ENCODE peak calls at places on chromosomes 1 and 21, in nine cellular contexts. Y is hepatocyte, P is cardiac fibroblast, O is GM10248, I is breast epithelium, U is pancreas, S is GM12865, E is GM13976, G is GM23338. M is an unnamed sample.
A peak's percentile ranks its signal among the peaks of the same experiment; 100 is the strongest.

GRCh38 chr21:42038826-42039425 is 28.8 kb upstream of the ZBTB21 start:
- DNase-seq in Y (no peak), P (peak; percentile 5), O (no peak), I (no peak), U (no peak), S (no peak), E (no peak), G (no peak), M (no peak)

GRCh38 chr1:205442051-205442721 is 13.7 kb downstream of the BLACAT1 start:
- DNase-seq in Y (no peak), P (no peak), O (no peak), I (no peak), U (no peak), S (no peak), E (no peak), G (no peak), M (no peak)

GRCh38 chr1:18661404-18662285 is 31.0 kb downstream of the PAX7 start:
- DNase-seq in Y (no peak), P (no peak), O (no peak), I (no peak), U (no peak), S (no peak), E (no peak), G (no peak), M (no peak)

GRCh38 chr1:29441916-29442668 is 205.8 kb downstream of the PTPRU start:
- DNase-seq in Y (no peak), P (no peak), O (no peak), I (no peak), U (no peak), S (no peak), E (no peak), G (no peak), M (no peak)

GRCh38 chr1:151502035-151502728 is 9.0 kb upstream of the CGN start:
- DNase-seq in Y (no peak), P (no peak), O (no peak), I (no peak), U (no peak), S (no peak), E (no peak), G (no peak), M (no peak)

GRCh38 chr1:177854951-177855350 is 114.9 kb downstream of the SEC16B start:
- DNase-seq in Y (no peak), P (no peak), O (no peak), I (no peak), U (no peak), S (no peak), E (no peak), G (no peak), M (no peak)

GRCh38 chr21:36643374-36644250 is 55.3 kb upstream of the SIM2 start:
- DNase-seq in Y (no peak), P (peak; percentile 29), O (no peak), I (no peak), U (no peak), S (no peak), E (no peak), G (no peak), M (no peak)

GRCh38 chr1:228279722-228280105 is 71.9 kb downstream of the OBSCN start:
- DNase-seq in Y (no peak), P (no peak), O (no peak), I (no peak), U (no peak), S (no peak), E (no peak), G (no peak), M (peak; percentile 33)

GRCh38 chr1:201713093-201713810 is 115.7 kb upstream of the IPO9 start:
- DNase-seq in Y (peak; percentile 95), P (peak; percentile 99), O (no peak), I (peak; percentile 87), U (peak; percentile 96), S (no peak), E (no peak), G (no peak), M (no peak)

GRCh38 chr1:51189421-51190073 is 46.5 kb upstream of the RNF11 start:
- DNase-seq in Y (peak; percentile 82), P (peak; percentile 84), O (peak; percentile 71), I (no peak), U (no peak), S (peak; percentile 79), E (peak; percentile 73), G (peak; percentile 64), M (peak; percentile 52)

GRCh38 chr1:245873883-245874671 is 633.0 kb downstream of the SMYD3 start:
- DNase-seq in Y (no peak), P (peak; percentile 62), O (no peak), I (no peak), U (no peak), S (no peak), E (no peak), G (no peak), M (no peak)

GRCh38 chr1:37325010-37325409 is 149.4 kb upstream of the ZC3H12A start:
- DNase-seq in Y (no peak), P (no peak), O (no peak), I (no peak), U (no peak), S (no peak), E (no peak), G (no peak), M (no peak)

GRCh38 chr1:240691521-240692338 is 79.8 kb upstream of the GREM2 start:
- DNase-seq in Y (peak; percentile 75), P (peak; percentile 53), O (no peak), I (no peak), U (no peak), S (peak; percentile 3), E (no peak), G (peak; percentile 80), M (peak; percentile 45)

GRCh38 chr1:225906467-225906866 is 17.5 kb upstream of the LEFTY1 start:
- DNase-seq in Y (no peak), P (no peak), O (no peak), I (no peak), U (no peak), S (no peak), E (no peak), G (no peak), M (no peak)

GRCh38 chr1:65417729-65418128 is 2.7 kb upstream of the LEPR start:
- DNase-seq in Y (no peak), P (no peak), O (no peak), I (peak; percentile 59), U (no peak), S (no peak), E (no peak), G (peak; percentile 31), M (no peak)

GRCh38 chr1:57017201-57017600 is 51.4 kb upstream of the C8B start:
- DNase-seq in Y (no peak), P (peak; percentile 1), O (no peak), I (no peak), U (no peak), S (no peak), E (no peak), G (peak; percentile 9), M (no peak)

GRCh38 chr1:59401581-59401980 is 104.7 kb downstream of the FGGY start:
- DNase-seq in Y (no peak), P (peak; percentile 9), O (no peak), I (no peak), U (no peak), S (no peak), E (no peak), G (no peak), M (no peak)

GRCh38 chr1:206923009-206923960 is 1.5 kb upstream of the FCMR start:
- DNase-seq in Y (no peak), P (no peak), O (peak; percentile 80), I (no peak), U (no peak), S (peak; percentile 93), E (peak; percentile 75), G (no peak), M (no peak)

GRCh38 chr1:71593523-71593922 is 512.7 kb upstream of the ZRANB2 start:
- DNase-seq in Y (no peak), P (peak; percentile 27), O (no peak), I (no peak), U (no peak), S (peak; percentile 15), E (no peak), G (peak; percentile 46), M (no peak)
- TF ChIP-seq CTCF in Y (no peak), P (no peak), O (no peak), I (no peak), U (no peak), S (no peak), E (no peak), G (peak; percentile 52), M (no peak)

GRCh38 chr1:158793604-158794003 is 12.6 kb upstream of the OR6N2 start:
- DNase-seq in Y (no peak), P (no peak), O (no peak), I (no peak), U (no peak), S (peak; percentile 45), E (no peak), G (peak; percentile 68), M (no peak)
- TF ChIP-seq CTCF in Y (no peak), P (no peak), O (peak; percentile 31), I (no peak), U (no peak), S (peak; percentile 46), E (peak; percentile 41), G (peak; percentile 84), M (no peak)

DNA sequence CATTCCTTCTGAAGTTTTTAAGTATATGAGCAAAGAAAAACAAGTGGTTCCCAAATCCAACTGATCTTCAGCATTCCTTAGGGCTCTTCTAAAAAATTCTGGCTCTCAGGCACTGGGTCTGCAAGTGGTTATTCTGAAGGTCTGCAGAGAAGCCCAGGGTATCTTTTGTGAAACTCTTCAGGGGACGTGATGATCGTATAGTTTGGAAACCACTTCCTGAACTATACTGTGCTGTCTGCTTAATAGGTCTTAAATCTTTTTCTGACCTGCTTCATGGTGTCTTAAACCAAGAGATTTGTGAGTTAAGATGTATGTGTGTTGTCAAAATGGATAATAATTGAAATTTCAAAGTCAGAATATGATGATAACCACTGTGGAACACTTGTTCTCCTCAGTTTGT is 115.5 kb downstream of the LHX9 start:
- DNase-seq in Y (no peak), P (no peak), O (no peak), I (no peak), U (no peak), S (peak; percentile 18), E (no peak), G (no peak), M (no peak)
- TF ChIP-seq CTCF in Y (no peak), P (no peak), O (no peak), I (no peak), U (no peak), S (no peak), E (no peak), G (no peak), M (no peak)

DNA sequence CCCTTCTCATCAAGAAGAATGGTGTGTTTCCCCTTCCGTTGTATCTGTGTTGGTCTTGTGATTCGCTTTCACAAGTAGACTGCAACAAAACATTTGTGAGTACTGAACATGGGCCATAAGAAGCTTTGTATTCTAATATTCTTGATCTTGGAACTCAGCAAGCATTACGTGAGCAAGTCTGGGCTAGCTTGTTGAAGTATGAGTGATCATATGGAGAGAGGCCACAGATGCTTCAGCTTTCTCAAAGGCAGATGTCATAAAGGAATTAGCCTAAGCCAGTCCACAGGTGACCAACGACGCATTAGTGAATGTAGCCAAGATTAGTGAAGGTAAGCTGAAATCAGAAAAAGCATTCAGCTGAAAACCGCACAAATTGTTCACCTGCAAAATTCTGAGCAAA is 609.6 kb upstream of the NEGR1 start:
- DNase-seq in Y (no peak), P (no peak), O (no peak), I (no peak), U (no peak), S (no peak), E (no peak), G (no peak), M (no peak)
- TF ChIP-seq CTCF in Y (no peak), P (no peak), O (no peak), I (no peak), U (no peak), S (no peak), E (no peak), G (no peak), M (no peak)